ENCODE peak calls at places on chromosomes 6 and 20, in six cellular contexts. F, I, A, B, E and U are unnamed samples.

GRCh38 chr6:49462599-49462926 is 490 bp downstream of the MMUT start:
- DNase-seq in F (peak; percentile 4), I (no peak), A (no peak), B (no peak), E (peak; percentile 5), U (no peak)

GRCh38 chr6:34851361-34851760 is 36.5 kb downstream of the TAF11 start:
- DNase-seq in F (no peak), I (no peak), A (no peak), B (no peak), E (no peak), U (no peak)

GRCh38 chr6:108846628-108847027 is 1.6 kb upstream of the ARMC2 start:
- DNase-seq in F (no peak), I (no peak), A (no peak), B (no peak), E (no peak), U (no peak)

GRCh38 chr6:144434308-144434990 is 149.3 kb downstream of the UTRN start:
- DNase-seq in F (no peak), I (no peak), A (peak; percentile 52), B (peak; percentile 39), E (peak; percentile 87), U (peak; percentile 59)

GRCh38 chr6:106146852-106147351 is 60.8 kb downstream of the PRDM1 start:
- DNase-seq in F (no peak), I (no peak), A (no peak), B (peak; percentile 21), E (no peak), U (no peak)

GRCh38 chr6:80508885-80509630 is 402.6 kb downstream of the BCKDHB start:
- DNase-seq in F (no peak), I (no peak), A (no peak), B (no peak), E (peak; percentile 36), U (no peak)

GRCh38 chr6:113854531-113855499 is 2.3 kb upstream of the MARCKS start:
- DNase-seq in F (peak; percentile 90), I (peak; percentile 85), A (peak; percentile 82), B (peak; percentile 68), E (peak; percentile 85), U (peak; percentile 37)

GRCh38 chr6:89695667-89696066 is 57.1 kb upstream of the LYRM2 start:
- DNase-seq in F (no peak), I (no peak), A (no peak), B (no peak), E (no peak), U (no peak)

GRCh38 chr6:104789770-104790190 is 69.9 kb downstream of the HACE1 start:
- DNase-seq in F (peak; percentile 41), I (no peak), A (no peak), B (no peak), E (peak; percentile 73), U (no peak)

GRCh38 chr6:36685198-36685919 is 6.8 kb downstream of the CDKN1A start:
- DNase-seq in F (no peak), I (no peak), A (no peak), B (no peak), E (no peak), U (no peak)

GRCh38 chr6:109229536-109229935 is 134.2 kb downstream of the CEP57L1 start:
- DNase-seq in F (no peak), I (no peak), A (no peak), B (peak; percentile 29), E (no peak), U (no peak)

GRCh38 chr20:61352381-61353260 is 100.6 kb downstream of the CDH4 start:
- DNase-seq in F (peak; percentile 41), I (no peak), A (no peak), B (no peak), E (no peak), U (no peak)

GRCh38 chr20:63135411-63135810 is 80.5 kb downstream of the YTHDF1 start:
- DNase-seq in F (peak; percentile 60), I (peak; percentile 9), A (no peak), B (no peak), E (no peak), U (no peak)

GRCh38 chr20:45890997-45891983 is at the start of the genes CTSA and NEURL2:
- DNase-seq in F (peak; percentile 95), I (peak; percentile 97), A (peak; percentile 91), B (peak; percentile 90), E (peak; percentile 96), U (peak; percentile 92)
- TF ChIP-seq CTCF in F (no peak), I (no peak), A (no peak), B (no peak), E (no peak), U (no peak)

DNA sequence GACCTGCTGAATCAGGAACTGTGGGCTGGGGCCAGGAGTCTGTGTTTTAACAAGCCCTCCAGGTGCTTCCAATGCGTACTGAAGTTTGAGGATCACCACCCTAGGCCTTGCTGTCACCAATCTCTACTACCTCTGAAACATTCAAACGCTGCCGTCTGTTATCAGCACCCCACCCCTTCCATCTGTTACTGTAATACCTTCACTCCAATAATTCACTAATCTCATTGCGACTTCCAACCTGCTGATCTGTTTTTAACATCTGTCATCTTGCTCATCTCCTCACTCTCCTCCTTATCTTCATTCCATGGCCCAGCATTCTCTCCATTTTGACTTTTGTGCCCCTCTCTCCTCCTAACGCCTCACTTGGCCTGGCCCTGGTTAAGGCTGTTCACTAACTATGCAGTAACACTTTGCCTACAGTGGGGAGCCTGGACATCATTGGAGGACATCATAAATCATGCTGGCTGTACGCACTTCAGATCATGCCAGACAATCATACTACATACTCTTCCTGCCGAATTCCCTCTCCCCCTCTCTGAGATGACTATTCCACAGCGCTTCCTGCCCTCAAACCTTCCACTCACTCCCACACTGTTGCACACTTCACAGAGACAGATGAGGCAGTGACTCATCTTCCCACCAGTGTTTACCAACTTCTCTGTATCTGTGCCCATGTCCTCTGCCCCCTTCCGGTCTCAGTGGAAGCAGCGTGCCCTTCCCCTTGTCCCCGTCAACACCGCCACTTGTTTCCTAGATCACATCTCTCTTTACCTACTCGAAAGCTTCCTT is 3.0 kb upstream of the GUCA1B start:
- DNase-seq in F (no peak), I (no peak), A (no peak), B (no peak), E (peak; percentile 72), U (no peak)
- TF ChIP-seq CTCF in F (no peak), I (no peak), A (no peak), B (no peak), E (no peak), U (no peak)

GRCh38 chr6:27650620-27651370 is 177.9 kb upstream of the ZNF184 start:
- DNase-seq in F (peak; percentile 91), I (no peak), A (no peak), B (peak; percentile 72), E (peak; percentile 57), U (no peak)
- TF ChIP-seq CTCF in F (peak; percentile 46), I (no peak), A (no peak), B (peak; percentile 60), E (peak; percentile 30), U (no peak)

DNA sequence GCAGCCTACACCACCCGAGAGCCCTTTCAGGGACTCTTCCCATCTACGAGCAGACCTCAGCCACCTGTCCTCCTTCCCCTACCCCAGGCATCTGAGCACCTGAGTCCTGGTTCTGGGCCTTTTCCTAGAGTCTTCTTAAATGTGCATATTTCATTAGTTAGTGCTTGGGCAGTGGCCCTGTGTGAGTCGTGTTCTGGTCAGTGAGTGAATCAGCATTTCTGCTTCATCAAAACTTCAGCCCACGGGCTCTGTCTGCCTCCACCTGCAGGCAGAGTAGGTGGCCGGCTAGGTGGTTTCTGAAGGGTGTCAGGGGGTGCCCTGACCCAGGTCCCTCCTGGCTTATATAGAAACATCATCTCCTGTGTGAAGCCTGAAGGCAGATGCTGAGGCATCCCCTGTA is 13.9 kb downstream of the IP6K3 start:
- DNase-seq in F (no peak), I (no peak), A (no peak), B (no peak), E (no peak), U (no peak)
- TF ChIP-seq CTCF in F (no peak), I (no peak), A (no peak), B (no peak), E (no peak), U (no peak)

GRCh38 chr6:1263039-1263849 is 48.7 kb upstream of the FOXQ1 start:
- DNase-seq in F (peak; percentile 44), I (no peak), A (no peak), B (no peak), E (no peak), U (no peak)
- TF ChIP-seq CTCF in F (peak; percentile 32), I (no peak), A (no peak), B (peak; percentile 22), E (no peak), U (no peak)